ENCODE peak calls at places on chromosomes 12 and 14, in six cellular contexts. B is GM23338, G is foreskin fibroblast, P is pancreas, H is stomach, I is fibroblast of mammary gland. Z is an unnamed sample.

GRCh38 chr12:47377414-47378221 is 297.9 kb upstream of the AMIGO2 start:
- DNase-seq in I (peak), H (peak), B (no peak), P (peak), G (peak), Z (peak)

GRCh38 chr12:53726946-53727309 is 324 bp downstream of the CALCOCO1 start:
- DNase-seq in B (peak), I (peak), H (no peak), P (no peak), G (peak), Z (no peak)

GRCh38 chr14:102206901-102207300 is 67.2 kb downstream of the WDR20 start:
- DNase-seq in B (no peak), I (no peak), P (peak), H (peak), G (no peak), Z (no peak)

GRCh38 chr12:27711312-27711682 is 665 bp downstream of the MRPS35 start:
- DNase-seq in I (no peak), P (no peak), G (no peak), B (peak), H (no peak), Z (no peak)

GRCh38 chr12:123892180-123892559 is 80.5 kb downstream of the CCDC92 start:
- DNase-seq in G (no peak), B (no peak), I (no peak), P (no peak), H (no peak), Z (no peak)

GRCh38 chr14:79166171-79166570 is 996.0 kb downstream of the NRXN3 start:
- DNase-seq in I (no peak), G (no peak), P (no peak), H (no peak), B (no peak), Z (no peak)

GRCh38 chr14:100296106-100296651 is 10.1 kb downstream of the SLC25A29 start:
- DNase-seq in P (no peak), B (no peak), H (no peak), G (no peak), I (no peak), Z (peak)

GRCh38 chr12:51977320-51977753 is 25.8 kb downstream of the ACVR1B start:
- DNase-seq in I (peak), P (no peak), H (no peak), G (peak), B (no peak), Z (no peak)

GRCh38 chr12:9648701-9649531 is 20.6 kb upstream of the CLEC2D start:
- DNase-seq in H (no peak), B (no peak), P (no peak), I (no peak), G (peak), Z (no peak)

GRCh38 chr12:72077111-72077820 is 138.6 kb downstream of the TPH2 start:
- DNase-seq in P (no peak), G (peak), B (no peak), H (no peak), I (no peak), Z (no peak)

GRCh38 chr14:22837750-22838538 is 1.6 kb downstream of the MMP14 start:
- DNase-seq in G (peak), P (peak), I (peak), B (peak), H (no peak), Z (peak)

GRCh38 chr12:57182918-57183575 is 33.5 kb upstream of the NXPH4 start:
- DNase-seq in G (peak), I (peak), H (peak), B (peak), P (peak), Z (peak)

GRCh38 chr12:93886533-93887511 is 209.6 kb downstream of the CRADD start:
- DNase-seq in B (no peak), G (peak), H (no peak), P (no peak), I (peak), Z (no peak)

GRCh38 chr14:53953828-53954550 is 2.6 kb downstream of the BMP4 start:
- DNase-seq in B (peak), I (peak), G (peak), H (no peak), P (peak), Z (peak)

GRCh38 chr12:67370979-67371378 is 101.8 kb downstream of the CAND1 start:
- DNase-seq in B (no peak), P (no peak), G (peak), H (no peak), I (peak), Z (no peak)

GRCh38 chr12:41521872-41522379 is 333.8 kb downstream of the PDZRN4 start:
- DNase-seq in B (no peak), H (no peak), I (peak), P (no peak), G (peak), Z (no peak)

GRCh38 chr12:51598156-51598555 is 7.1 kb downstream of the SCN8A start:
- DNase-seq in P (no peak), H (no peak), B (no peak), G (no peak), I (no peak), Z (no peak)

GRCh38 chr14:93023039-93023438 is 92.7 kb downstream of the ITPK1 start:
- DNase-seq in G (no peak), P (no peak), I (peak), B (peak), H (no peak), Z (no peak)

GRCh38 chr14:71290960-71291466 is 383.8 kb downstream of the PCNX1 start:
- DNase-seq in H (no peak), I (peak), B (no peak), G (peak), P (no peak), Z (no peak)

GRCh38 chr14:58444627-58445026 is 17.1 kb downstream of the KIAA0586 start:
- DNase-seq in G (no peak), B (no peak), H (no peak), I (no peak), P (no peak), Z (no peak)

DNA sequence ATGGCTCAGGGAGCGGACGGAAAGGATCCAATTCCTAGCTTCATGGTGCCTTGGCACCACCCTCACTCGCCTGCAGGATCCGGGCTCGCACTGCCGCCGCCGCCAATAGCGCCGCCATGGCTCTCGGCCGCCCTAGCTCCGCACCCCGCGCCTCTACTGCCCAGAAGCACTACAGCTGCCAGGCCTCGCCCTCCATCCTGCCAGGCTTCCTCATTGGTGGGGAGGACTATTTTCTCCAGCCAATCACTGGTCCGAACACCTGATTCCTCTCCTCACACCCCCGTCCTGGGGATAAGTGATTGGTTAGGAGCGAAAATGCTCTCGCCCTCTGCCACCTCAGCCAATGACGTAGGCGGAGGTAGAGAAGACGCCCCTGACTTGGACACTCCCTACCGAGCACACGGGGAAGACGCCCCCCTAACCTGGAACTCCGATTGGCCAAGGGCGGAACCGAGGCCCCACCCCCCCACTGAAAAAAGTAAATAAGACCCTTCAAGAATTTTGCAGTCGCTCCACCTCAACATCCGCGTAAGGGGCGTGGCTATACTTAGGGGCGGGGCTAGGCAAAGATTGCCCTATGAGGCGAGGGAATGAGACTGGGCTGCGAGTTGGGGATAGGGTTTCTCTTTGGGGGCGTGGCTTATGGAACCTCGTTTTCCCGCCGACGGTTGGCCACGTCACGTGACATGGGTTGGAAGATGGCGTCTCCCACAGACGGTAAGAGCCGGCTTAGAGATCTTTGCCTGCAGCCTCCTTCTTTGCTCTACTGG is at the start of the genes ALDH6A1 and LIN52:
- DNase-seq in B (peak), G (peak), H (peak), P (peak), I (peak), Z (peak)
- TF ChIP-seq CTCF in B (peak), G (no peak), H (peak), P (no peak), I (no peak), Z (no peak)

DNA sequence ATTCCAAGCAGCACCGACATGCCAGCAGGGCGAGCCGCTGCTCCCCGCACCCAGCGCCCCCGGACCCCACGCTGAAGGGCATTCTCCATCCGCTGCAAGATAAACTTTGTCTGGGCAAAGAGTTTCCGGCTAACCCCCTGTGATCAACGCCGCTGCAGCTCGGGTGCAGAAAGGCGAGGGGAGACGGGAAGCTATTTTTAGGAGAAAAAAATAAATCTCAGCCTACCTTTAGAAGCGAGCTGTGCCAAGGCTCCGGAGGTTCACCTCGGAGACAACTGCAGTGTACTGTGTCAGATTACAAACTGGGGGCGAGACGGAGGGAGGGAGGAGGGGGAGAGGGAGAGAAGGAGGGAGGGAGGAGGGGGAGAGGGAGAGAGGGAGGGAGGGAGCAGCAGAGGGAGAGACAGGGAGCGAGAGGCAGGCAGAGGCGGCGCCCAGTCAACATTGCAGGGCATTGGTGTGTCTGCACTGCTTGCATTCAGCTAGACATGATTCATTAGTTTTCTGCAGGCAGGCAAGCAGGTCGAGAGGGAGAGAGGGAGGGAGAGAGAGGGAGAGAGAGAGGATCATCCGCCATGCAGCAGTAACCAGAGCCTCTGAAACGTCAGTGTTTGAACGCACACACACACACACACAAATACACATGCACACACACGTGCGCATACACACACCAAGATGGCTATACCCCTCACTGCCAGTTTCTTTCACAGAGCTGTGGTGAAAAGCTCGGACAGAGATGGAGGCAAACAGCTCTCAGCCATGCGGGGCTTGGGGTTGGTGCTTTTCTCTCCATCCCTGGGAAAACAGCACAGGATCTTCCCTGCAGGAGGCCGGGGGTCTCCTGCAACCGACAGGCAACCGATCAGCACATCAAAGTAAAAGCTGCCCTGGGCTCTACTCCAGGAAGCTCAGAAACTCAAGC is at the start of gene RIMBP2:
- DNase-seq in B (peak), P (no peak), H (peak), I (no peak), G (peak), Z (peak)
- H3K4me3 ChIP-seq in B (peak), P (no peak), H (peak), I (no peak), G (no peak), Z (peak)

DNA sequence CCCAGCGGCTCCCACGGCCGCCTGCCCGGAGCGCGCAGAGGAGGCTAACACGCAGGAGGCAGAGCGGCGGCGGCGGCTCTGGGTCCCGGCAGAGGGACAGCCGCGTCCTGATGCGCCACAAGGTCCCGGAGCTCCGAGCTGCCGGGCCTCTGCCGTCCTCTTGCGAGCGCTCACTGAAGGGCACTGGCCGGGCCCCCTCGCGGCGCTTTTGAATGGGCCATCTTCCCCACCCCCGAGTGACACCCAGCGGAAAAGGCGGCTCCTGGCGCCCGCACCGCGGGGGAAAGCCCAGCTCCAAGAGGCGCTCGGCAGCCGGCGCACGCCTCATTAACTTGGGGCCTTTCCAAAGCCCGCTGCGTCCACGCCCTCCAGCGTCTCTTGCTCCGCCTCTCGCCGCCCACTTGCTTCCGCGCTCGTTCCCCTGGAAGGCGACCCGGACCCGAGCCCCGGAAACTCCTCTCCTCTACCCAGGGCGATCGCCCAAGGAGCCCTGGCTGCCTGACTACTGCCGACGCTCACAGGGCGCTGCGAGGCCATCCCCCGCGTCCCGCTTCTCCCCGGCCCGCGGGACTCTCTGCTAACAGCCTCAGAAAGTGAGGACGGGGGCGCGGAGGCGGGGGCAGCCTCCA is at the start of gene PHLDA1:
- DNase-seq in I (peak), G (peak), P (peak), H (peak), B (peak), Z (peak)
- TF ChIP-seq CTCF in I (peak), G (peak), P (peak), H (peak), B (peak), Z (peak)

GRCh38 chr14:61391119-61391518 is 69.7 kb downstream of the PRKCH start:
- DNase-seq in I (no peak), P (no peak), G (no peak), B (no peak), H (no peak), Z (no peak)
- H3K4me3 ChIP-seq in I (no peak), P (no peak), G (no peak), B (no peak), H (no peak), Z (no peak)

GRCh38 chr12:95358111-95359083 is 115.6 kb upstream of the METAP2 start:
- DNase-seq in P (no peak), G (peak), B (no peak), I (peak), H (no peak), Z (no peak)
- TF ChIP-seq CTCF in P (no peak), G (no peak), B (no peak), I (no peak), H (no peak), Z (no peak)

GRCh38 chr14:44149597-44149996 is 357.5 kb downstream of the FSCB start:
- DNase-seq in I (no peak), P (peak), H (no peak), B (peak), G (no peak), Z (no peak)
- H3K4me3 ChIP-seq in I (no peak), P (no peak), H (no peak), B (no peak), G (no peak), Z (no peak)

GRCh38 chr12:125533434-125534029 is 468.3 kb downstream of the AACS start:
- DNase-seq in I (no peak), G (no peak), P (peak), H (peak), B (peak), Z (no peak)
- TF ChIP-seq CTCF in I (no peak), G (peak), P (no peak), H (peak), B (peak), Z (no peak)

GRCh38 chr14:91402278-91403068 is 15.1 kb downstream of the CCDC88C start:
- DNase-seq in I (no peak), H (peak), B (no peak), G (no peak), P (peak), Z (no peak)
- H3K4me3 ChIP-seq in I (no peak), H (peak), B (no peak), G (no peak), P (no peak), Z (no peak)

GRCh38 chr12:89661706-89662330 is 46.8 kb downstream of the ATP2B1 start:
- DNase-seq in H (no peak), P (no peak), I (no peak), B (no peak), G (no peak), Z (no peak)

GRCh38 chr12:89662623-89663022 is 46.0 kb downstream of the ATP2B1 start:
- DNase-seq in I (no peak), B (no peak), G (no peak), H (no peak), P (no peak), Z (no peak)

GRCh38 chr12:89655851-89656250 is 52.8 kb downstream of the ATP2B1 start:
- DNase-seq in H (no peak), P (no peak), G (no peak), I (peak), B (no peak), Z (no peak)

GRCh38 chr12:89657090-89657489 is 51.5 kb downstream of the ATP2B1 start:
- DNase-seq in B (no peak), H (no peak), P (no peak), I (no peak), G (no peak), Z (no peak)

DNA sequence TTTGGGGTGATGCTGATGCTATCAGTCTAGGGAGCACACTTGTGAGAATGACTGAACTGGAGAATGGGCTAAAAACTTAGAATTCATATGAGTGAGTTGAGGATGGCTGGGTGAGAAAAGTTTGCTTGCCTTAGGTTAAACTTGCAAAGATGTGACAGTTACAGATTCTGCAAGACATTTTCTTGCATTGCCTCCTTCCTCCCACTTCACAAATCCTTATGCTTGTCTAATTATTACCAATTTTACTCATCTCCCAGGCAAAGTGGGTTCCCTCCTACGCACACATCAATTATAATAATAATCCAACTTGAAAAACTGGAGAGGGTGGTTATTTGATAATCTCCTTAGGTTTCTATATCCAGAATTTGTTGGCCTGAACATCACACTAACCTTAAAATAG is 50.9 kb downstream of the ATP2B1 start:
- DNase-seq in B (no peak), H (no peak), I (no peak), P (no peak), G (no peak), Z (no peak)
- TF ChIP-seq CTCF in B (no peak), H (no peak), I (no peak), P (no peak), G (no peak), Z (no peak)

GRCh38 chr12:14238224-14238792 is 127.2 kb upstream of the ATF7IP start:
- DNase-seq in P (no peak), B (peak), G (peak), H (no peak), I (peak), Z (no peak)

GRCh38 chr12:14243941-14244340 is 121.5 kb upstream of the ATF7IP start:
- DNase-seq in P (no peak), G (no peak), H (no peak), I (no peak), B (no peak), Z (no peak)

GRCh38 chr12:14239350-14239934 is 126.0 kb upstream of the ATF7IP start:
- DNase-seq in B (peak), G (peak), P (peak), I (peak), H (no peak), Z (no peak)

GRCh38 chr12:14240873-14241220 is 124.6 kb upstream of the ATF7IP start:
- DNase-seq in B (no peak), P (no peak), H (no peak), I (no peak), G (no peak), Z (no peak)

DNA sequence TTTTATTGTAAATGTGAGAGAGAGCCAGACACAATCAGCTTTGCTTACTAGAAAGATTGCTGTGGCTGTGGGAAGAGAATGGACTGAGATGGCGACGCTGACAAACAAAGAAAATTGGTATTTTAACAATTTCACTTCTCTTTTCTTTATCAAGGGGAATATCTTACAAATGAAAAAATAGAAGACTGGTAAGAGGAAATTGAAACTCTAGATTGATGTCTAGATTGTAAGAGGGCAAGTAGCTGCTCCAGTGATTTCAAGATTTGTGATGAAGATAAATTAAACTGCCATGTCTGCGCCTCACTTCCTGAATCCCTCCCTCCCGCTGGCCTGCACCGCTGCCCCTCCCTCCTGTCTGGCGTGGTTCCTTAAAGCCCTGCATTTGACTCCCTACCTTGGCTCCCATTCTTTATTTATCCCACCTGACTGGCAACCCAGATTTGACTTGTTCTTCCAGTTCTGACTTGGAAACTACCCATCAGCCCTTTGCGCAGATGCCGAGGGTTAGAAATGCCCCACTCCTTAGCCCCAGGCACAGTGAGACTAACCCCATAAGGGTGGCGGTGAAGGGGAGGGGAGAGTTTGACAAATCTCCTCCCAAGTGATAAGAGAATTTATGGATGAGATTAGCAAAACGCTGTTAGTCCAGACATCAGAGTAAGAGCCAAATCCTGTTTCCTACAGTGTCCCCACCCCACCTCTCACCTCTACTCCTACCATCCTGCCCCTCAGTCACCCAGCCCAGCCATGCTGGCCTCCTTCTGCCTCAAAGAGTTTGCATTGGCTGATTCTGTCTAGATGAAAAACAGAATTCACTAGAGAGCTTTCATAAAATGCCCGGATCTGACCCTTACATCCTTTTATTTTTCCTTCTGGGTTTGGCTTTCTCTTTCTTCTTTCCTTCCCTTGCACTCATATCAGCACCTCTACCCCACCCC is 125.3 kb upstream of the ATF7IP start:
- DNase-seq in I (no peak), G (no peak), B (peak), P (peak), H (no peak), Z (no peak)
- H3K4me3 ChIP-seq in I (no peak), G (no peak), B (peak), P (no peak), H (peak), Z (peak)

Z was measured in tibial artery.